ENCODE peak calls at places on chromosome 11, in seven cellular contexts. X is upper lobe of right lung, D is fibroblast of mammary gland, R is A549, A is Calu3, E is neural crest cell, I is HCT116. C is an unnamed sample.

GRCh38 chr11:119783466-119784400 is 54.7 kb upstream of the NECTIN1 start:
- DNase-seq in A (no peak), D (peak), R (no peak), X (no peak), E (no peak), I (no peak), C (no peak)

GRCh38 chr11:2672553-2673249 is 27.1 kb downstream of the KCNQ1OT1 start:
- DNase-seq in A (no peak), D (no peak), E (no peak), X (peak), I (no peak), R (no peak), C (no peak)

GRCh38 chr11:61912991-61913698 is 4.2 kb downstream of the RAB3IL1 start:
- DNase-seq in X (peak), A (no peak), I (no peak), D (no peak), R (no peak), E (no peak), C (peak)

GRCh38 chr11:119864836-119865235 is 135.8 kb upstream of the NECTIN1 start:
- DNase-seq in E (no peak), I (no peak), A (no peak), D (no peak), R (no peak), X (no peak), C (no peak)

GRCh38 chr11:32374261-32374711 is 61.1 kb downstream of the WT1 start:
- DNase-seq in X (no peak), D (peak), I (peak), A (peak), R (peak), E (peak), C (peak)

GRCh38 chr11:36103933-36104530 is 160.2 kb downstream of the LDLRAD3 start:
- DNase-seq in D (no peak), A (no peak), I (no peak), E (no peak), R (no peak), X (no peak), C (no peak)

GRCh38 chr11:17906436-17906835 is 106.4 kb downstream of the SERGEF start:
- DNase-seq in A (peak), E (no peak), X (no peak), D (no peak), I (no peak), R (no peak), C (no peak)

GRCh38 chr11:132062031-132062430 is 691.6 kb downstream of the NTM start:
- DNase-seq in R (no peak), E (no peak), D (peak), A (no peak), X (no peak), I (no peak), C (no peak)

GRCh38 chr11:63599211-63600122 is 14.8 kb downstream of the PLAAT3 start:
- DNase-seq in D (peak), X (no peak), E (no peak), I (no peak), R (peak), A (no peak), C (no peak)

GRCh38 chr11:110979696-110980095 is 265.8 kb upstream of the POU2AF2 start:
- DNase-seq in X (no peak), I (no peak), D (peak), E (no peak), A (no peak), R (no peak), C (no peak)

DNA sequence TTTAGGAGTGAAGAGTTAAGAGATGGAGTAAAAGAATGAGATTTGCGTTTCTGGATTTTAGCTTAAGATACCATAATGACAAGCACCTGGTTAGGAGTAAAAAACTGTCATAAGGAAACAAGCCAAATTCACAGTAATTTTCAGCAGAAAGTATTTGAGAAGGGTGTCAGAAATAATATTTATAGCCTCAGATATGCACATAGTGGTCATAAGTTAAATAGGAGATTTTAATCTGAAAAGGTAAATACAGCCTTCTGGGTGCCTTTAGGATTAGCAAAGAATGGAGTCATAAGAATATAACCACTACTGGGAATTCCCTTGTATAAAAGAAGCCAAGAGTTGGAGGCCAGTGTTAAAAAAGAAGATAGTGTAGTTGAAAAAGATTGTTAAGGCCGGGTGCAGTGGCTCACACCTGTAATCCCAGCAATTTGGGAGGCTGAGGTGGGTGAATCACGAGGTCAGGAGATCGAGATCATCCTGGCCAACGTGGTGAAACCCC is 160.1 kb downstream of the SWAP70 start:
- DNase-seq in D (no peak), I (no peak), R (no peak), A (no peak), X (no peak), E (no peak), C (no peak)
- TF ChIP-seq CTCF in D (no peak), I (no peak), R (no peak), A (no peak), X (no peak), E (no peak), C (no peak)

DNA sequence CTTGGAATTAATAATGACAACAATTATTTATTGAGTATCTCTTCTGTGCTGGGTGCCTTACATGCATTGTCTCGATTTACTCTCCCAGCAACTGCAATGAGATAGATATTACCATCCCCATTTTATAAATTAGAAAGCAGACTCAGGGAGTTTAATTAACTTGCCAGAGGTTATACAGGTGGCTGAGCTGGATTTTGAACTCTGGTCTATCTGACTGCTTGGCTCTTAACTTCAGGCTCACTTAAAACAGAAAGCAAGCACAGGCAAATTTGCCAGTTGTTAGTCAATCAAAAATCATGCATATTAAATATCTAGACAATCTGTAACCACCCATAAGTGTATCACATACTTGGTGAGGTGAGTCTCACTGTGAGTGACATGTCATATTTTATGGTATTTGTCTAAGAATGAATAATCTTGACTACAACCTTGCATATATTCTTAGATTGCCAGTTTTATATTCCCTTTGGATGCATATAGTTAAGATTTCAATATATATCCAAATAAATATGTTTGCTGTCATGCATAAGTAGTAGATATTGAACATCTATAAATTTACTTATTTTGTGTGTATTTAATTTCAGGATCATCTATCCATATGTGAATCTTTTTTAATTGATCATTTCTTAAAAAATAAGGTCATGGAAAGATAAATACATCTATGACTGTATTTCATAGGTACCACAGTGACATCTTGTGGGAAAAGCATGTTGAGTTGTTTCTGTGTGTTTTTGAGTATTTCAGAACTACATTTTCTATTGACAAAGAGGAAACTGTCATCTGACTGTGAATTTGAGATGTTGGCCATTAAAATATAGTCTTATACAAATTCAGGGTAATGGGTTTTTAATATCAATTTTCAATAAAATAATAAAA is 112.0 kb upstream of the ARHGAP42 start:
- DNase-seq in D (peak), I (peak), E (no peak), R (no peak), X (no peak), A (no peak), C (no peak)
- TF ChIP-seq CTCF in D (peak), I (peak), E (peak), R (peak), X (peak), A (peak), C (no peak)

GRCh38 chr11:31340903-31341572 is 28.5 kb downstream of the DCDC1 start:
- DNase-seq in R (peak), A (peak), I (peak), E (no peak), D (peak), X (no peak), C (peak)
- TF ChIP-seq CTCF in R (peak), A (peak), I (peak), E (peak), D (peak), X (peak), C (peak)

GRCh38 chr11:123561046-123561781 is 93.2 kb downstream of the SCN3B start:
- DNase-seq in R (no peak), I (no peak), A (peak), E (no peak), X (no peak), D (peak), C (no peak)

GRCh38 chr11:123562166-123562565 is 92.3 kb downstream of the SCN3B start:
- DNase-seq in I (no peak), E (no peak), R (no peak), A (no peak), X (no peak), D (no peak), C (no peak)

GRCh38 chr11:123558536-123559315 is 95.7 kb downstream of the SCN3B start:
- DNase-seq in D (no peak), I (no peak), X (no peak), A (no peak), E (no peak), R (no peak), C (no peak)

GRCh38 chr11:123560001-123560400 is 94.4 kb downstream of the SCN3B start:
- DNase-seq in R (no peak), E (no peak), D (peak), X (peak), A (no peak), I (no peak), C (peak)

DNA sequence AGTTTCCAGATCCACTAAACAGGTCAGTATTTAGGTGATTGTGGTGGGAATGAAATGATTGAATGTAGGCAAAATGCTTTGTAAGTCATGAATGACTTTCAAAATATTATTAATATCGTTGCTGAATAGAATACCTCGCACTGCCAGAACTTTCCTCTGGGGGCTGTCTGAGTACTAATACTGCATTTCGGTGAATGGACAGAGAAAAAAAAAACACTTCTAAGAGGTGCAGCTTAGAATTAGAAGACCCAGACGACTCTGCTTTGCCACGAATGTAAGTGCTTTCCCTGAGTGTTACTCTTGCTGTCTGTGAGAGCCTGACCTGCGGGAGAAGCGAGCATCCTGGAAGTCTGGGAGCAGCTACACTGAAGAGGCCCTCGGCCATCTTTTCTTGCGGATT is 95.0 kb downstream of the SCN3B start:
- DNase-seq in X (no peak), R (no peak), E (no peak), D (no peak), I (no peak), A (no peak), C (no peak)
- TF ChIP-seq CTCF in X (peak), R (no peak), E (peak), D (no peak), I (no peak), A (no peak), C (no peak)

C was measured in GM13976.